ENCODE peak calls at places on chromosomes 4 and X, in six cellular contexts. A, Z, B, M, X and U are unnamed samples.

GRCh38 chr4:75702919-75703411 is 21.4 kb upstream of the USO1 start:
- DNase-seq in A (no peak), Z (no peak), B (no peak), M (no peak), X (no peak), U (no peak)

GRCh38 chr4:94457692-94458106 is 6.0 kb downstream of the PDLIM5 start:
- DNase-seq in A (no peak), Z (no peak), B (no peak), M (peak), X (no peak), U (no peak)

GRCh38 chr4:73985528-73985852 is 2.5 kb downstream of the PPBP start:
- DNase-seq in A (no peak), Z (no peak), B (no peak), M (no peak), X (no peak), U (no peak)

GRCh38 chrX:38654302-38654701 is 93.0 kb downstream of the TSPAN7 start:
- DNase-seq in A (no peak), Z (no peak), B (no peak), M (no peak), X (no peak), U (peak)

GRCh38 chrX:34918091-34918736 is 24.4 kb upstream of the FAM47B start:
- DNase-seq in A (no peak), Z (no peak), B (no peak), M (peak), X (no peak), U (no peak)

GRCh38 chr4:60216752-60217151 is 983.4 kb upstream of the ADGRL3 start:
- DNase-seq in A (peak), Z (no peak), B (no peak), M (no peak), X (no peak), U (no peak)

GRCh38 chr4:3346146-3346545 is 53.3 kb downstream of the RGS12 start:
- DNase-seq in A (peak), Z (no peak), B (peak), M (peak), X (peak), U (peak)

GRCh38 chr4:172962564-172963353 is 205.9 kb upstream of the GALNT7 start:
- DNase-seq in A (no peak), Z (no peak), B (peak), M (no peak), X (peak), U (no peak)

GRCh38 chr4:150149381-150149780 is 71.1 kb downstream of the DCLK2 start:
- DNase-seq in A (no peak), Z (no peak), B (no peak), M (no peak), X (no peak), U (no peak)

GRCh38 chr4:154616731-154617130 is 4.3 kb upstream of the FGG start:
- DNase-seq in A (no peak), Z (no peak), B (no peak), M (no peak), X (no peak), U (no peak)

GRCh38 chr4:129278868-129279267 is 182.9 kb downstream of the C4orf33 start:
- DNase-seq in A (no peak), Z (no peak), B (no peak), M (no peak), X (no peak), U (no peak)

GRCh38 chr4:5215321-5215720 is 164.0 kb downstream of the STK32B start:
- DNase-seq in A (no peak), Z (no peak), B (no peak), M (no peak), X (no peak), U (no peak)

GRCh38 chr4:15556533-15556932 is 86.9 kb downstream of the CC2D2A start:
- DNase-seq in A (no peak), Z (no peak), B (no peak), M (no peak), X (no peak), U (no peak)

GRCh38 chr4:164261831-164262230 is 492.1 kb upstream of the SMIM31 start:
- DNase-seq in A (no peak), Z (no peak), B (no peak), M (no peak), X (no peak), U (no peak)

GRCh38 chr4:58543465-58543864 is 1433.3 kb upstream of the IGFBP7 start:
- DNase-seq in A (no peak), Z (no peak), B (no peak), M (no peak), X (no peak), U (no peak)

GRCh38 chr4:91497892-91498291 is 805.9 kb upstream of the GRID2 start:
- DNase-seq in A (no peak), Z (no peak), B (no peak), M (no peak), X (no peak), U (no peak)

GRCh38 chr4:40915318-40916217 is 165.8 kb downstream of the NSUN7 start:
- DNase-seq in A (no peak), Z (no peak), B (no peak), M (peak), X (no peak), U (no peak)

GRCh38 chrX:83469551-83469950 is 38.5 kb upstream of the POU3F4 start:
- DNase-seq in A (no peak), Z (no peak), B (no peak), M (peak), X (no peak), U (peak)

GRCh38 chrX:11446331-11446730 is 153.1 kb downstream of the AMELX start:
- DNase-seq in A (no peak), Z (no peak), B (no peak), M (no peak), X (no peak), U (no peak)

GRCh38 chrX:120251471-120252011 is 929 bp downstream of the ZBTB33 start:
- DNase-seq in A (no peak), Z (no peak), B (no peak), M (no peak), X (peak), U (peak)